ENCODE peak calls at places on chromosomes 1 and 21, in six cellular contexts. X is esophagus squamous epithelium, A is IMR-90, J is heart left ventricle, T is body of pancreas, O is HCT116. B is an unnamed sample.

GRCh38 chr1:1876335-1876935 is 14.5 kb downstream of the GNB1 start:
- DNase-seq in X (no peak), A (peak; percentile 32), J (no peak), T (no peak), O (no peak), B (no peak)

GRCh38 chr1:81894867-81895266 is 94.1 kb downstream of the ADGRL2 start:
- DNase-seq in X (no peak), A (no peak), J (no peak), T (no peak), O (no peak), B (no peak)

GRCh38 chr1:1899967-1900327 is 9.1 kb upstream of the GNB1 start:
- DNase-seq in X (no peak), A (no peak), J (no peak), T (no peak), O (no peak), B (no peak)

GRCh38 chr1:54798769-54799641 is 2.1 kb downstream of the TTC22 start:
- DNase-seq in X (no peak), A (peak; percentile 36), J (no peak), T (no peak), O (no peak), B (peak; percentile 77)

GRCh38 chr1:151820940-151821339 is 10.7 kb downstream of the RORC start:
- DNase-seq in X (no peak), A (no peak), J (no peak), T (peak; percentile 68), O (no peak), B (no peak)

GRCh38 chr1:33153650-33154049 is 28.2 kb downstream of the TRIM62 start:
- DNase-seq in X (no peak), A (peak; percentile 28), J (no peak), T (no peak), O (no peak), B (no peak)

GRCh38 chr1:1752190-1752589 is 26.1 kb downstream of the NADK start:
- DNase-seq in X (no peak), A (no peak), J (no peak), T (no peak), O (no peak), B (no peak)

GRCh38 chr21:36321325-36322082 is 1.5 kb downstream of the MORC3 start:
- DNase-seq in X (no peak), A (peak; percentile 35), J (no peak), T (no peak), O (no peak), B (no peak)

GRCh38 chr21:26782349-26782748 is 62.9 kb downstream of the ADAMTS1 start:
- DNase-seq in X (no peak), A (no peak), J (no peak), T (no peak), O (no peak), B (no peak)

GRCh38 chr1:98468111-98468717 is 193.3 kb upstream of the SNX7 start:
- DNase-seq in X (no peak), A (peak; percentile 81), J (no peak), T (no peak), O (peak; percentile 44), B (no peak)

GRCh38 chr1:78210167-78210566 is 164.4 kb downstream of the GIPC2 start:
- DNase-seq in X (no peak), A (peak; percentile 65), J (no peak), T (no peak), O (no peak), B (no peak)

GRCh38 chr21:46157987-46158451 is 2.6 kb upstream of the FTCD start:
- DNase-seq in X (no peak), A (no peak), J (peak; percentile 4), T (no peak), O (no peak), B (peak; percentile 4)

GRCh38 chr21:41234574-41234973 is 66.6 kb downstream of the BACE2 start:
- DNase-seq in X (no peak), A (no peak), J (no peak), T (no peak), O (no peak), B (no peak)

GRCh38 chr1:67700692-67701410 is 15.8 kb downstream of the GADD45A start:
- DNase-seq in X (no peak), A (peak; percentile 73), J (peak; percentile 24), T (no peak), O (peak; percentile 93), B (no peak)

GRCh38 chr1:205375816-205376545 is 19.3 kb upstream of the KLHDC8A start:
- DNase-seq in X (no peak), A (peak; percentile 68), J (no peak), T (no peak), O (peak; percentile 16), B (peak; percentile 34)

GRCh38 chr1:77350012-77350411 is 68.2 kb downstream of the AK5 start:
- DNase-seq in X (no peak), A (no peak), J (no peak), T (no peak), O (no peak), B (no peak)

GRCh38 chr21:38468989-38469388 is 29.3 kb downstream of the ERG start:
- DNase-seq in X (no peak), A (no peak), J (no peak), T (no peak), O (no peak), B (no peak)

GRCh38 chr1:20051218-20051829 is 18.7 kb upstream of the PLA2G5 start:
- DNase-seq in X (no peak), A (no peak), J (no peak), T (no peak), O (no peak), B (no peak)

GRCh38 chr21:31273278-31273677 is 70.8 kb downstream of the TIAM1 start:
- DNase-seq in X (no peak), A (no peak), J (no peak), T (no peak), O (no peak), B (no peak)

GRCh38 chr1:119047040-119047438 is 58.9 kb upstream of the TBX15 start:
- DNase-seq in X (no peak), A (peak; percentile 35), J (no peak), T (no peak), O (no peak), B (no peak)

GRCh38 chr1:223776826-223777454 is 64.6 kb downstream of the CAPN2 start:
- DNase-seq in X (no peak), A (no peak), J (no peak), T (no peak), O (no peak), B (no peak)

GRCh38 chr1:223783676-223784075 is 62.1 kb downstream of the TP53BP2 start:
- DNase-seq in X (no peak), A (no peak), J (no peak), T (no peak), O (no peak), B (no peak)

GRCh38 chr1:223780318-223780717 is 65.4 kb downstream of the TP53BP2 start:
- DNase-seq in X (no peak), A (no peak), J (no peak), T (no peak), O (no peak), B (no peak)

GRCh38 chr1:223784541-223784940 is 61.2 kb downstream of the TP53BP2 start:
- DNase-seq in X (no peak), A (no peak), J (no peak), T (no peak), O (no peak), B (no peak)

DNA sequence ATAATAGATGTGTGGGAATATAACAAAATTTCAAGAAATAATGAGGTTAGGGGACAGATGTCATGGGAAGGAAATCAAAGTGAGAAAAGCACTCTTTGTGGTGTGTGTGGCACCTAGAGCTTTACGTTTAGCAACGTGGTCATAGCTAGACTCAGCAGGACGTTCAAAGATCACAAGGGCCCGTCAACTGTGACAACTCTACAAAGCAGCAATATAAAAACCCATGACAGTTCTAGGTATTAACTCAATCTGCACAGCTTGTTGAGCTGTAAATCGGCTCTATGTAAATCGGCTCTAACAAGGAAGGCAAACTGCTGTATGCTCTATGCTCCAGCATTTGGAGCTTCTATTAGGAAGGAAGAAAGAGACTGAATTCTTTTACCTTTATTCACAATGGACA is 64.8 kb downstream of the TP53BP2 start:
- DNase-seq in X (no peak), A (no peak), J (no peak), T (no peak), O (no peak), B (no peak)
- H3K27ac ChIP-seq in X (no peak overlapping the region), A (no peak overlapping the region), J (no peak overlapping the region), T (no peak overlapping the region), O (no peak overlapping the region), B (no peak overlapping the region)

GRCh38 chr1:62784509-62785365 is 805 bp downstream of the ATG4C start:
- DNase-seq in X (no peak), A (peak; percentile 19), J (no peak), T (no peak), O (no peak), B (no peak)

GRCh38 chr1:62782197-62782886 is 1.6 kb upstream of the ATG4C start:
- DNase-seq in X (no peak), A (peak; percentile 66), J (no peak), T (no peak), O (no peak), B (no peak)

GRCh38 chr1:62778208-62778607 is 5.7 kb upstream of the ATG4C start:
- DNase-seq in X (no peak), A (no peak), J (no peak), T (no peak), O (no peak), B (no peak)

DNA sequence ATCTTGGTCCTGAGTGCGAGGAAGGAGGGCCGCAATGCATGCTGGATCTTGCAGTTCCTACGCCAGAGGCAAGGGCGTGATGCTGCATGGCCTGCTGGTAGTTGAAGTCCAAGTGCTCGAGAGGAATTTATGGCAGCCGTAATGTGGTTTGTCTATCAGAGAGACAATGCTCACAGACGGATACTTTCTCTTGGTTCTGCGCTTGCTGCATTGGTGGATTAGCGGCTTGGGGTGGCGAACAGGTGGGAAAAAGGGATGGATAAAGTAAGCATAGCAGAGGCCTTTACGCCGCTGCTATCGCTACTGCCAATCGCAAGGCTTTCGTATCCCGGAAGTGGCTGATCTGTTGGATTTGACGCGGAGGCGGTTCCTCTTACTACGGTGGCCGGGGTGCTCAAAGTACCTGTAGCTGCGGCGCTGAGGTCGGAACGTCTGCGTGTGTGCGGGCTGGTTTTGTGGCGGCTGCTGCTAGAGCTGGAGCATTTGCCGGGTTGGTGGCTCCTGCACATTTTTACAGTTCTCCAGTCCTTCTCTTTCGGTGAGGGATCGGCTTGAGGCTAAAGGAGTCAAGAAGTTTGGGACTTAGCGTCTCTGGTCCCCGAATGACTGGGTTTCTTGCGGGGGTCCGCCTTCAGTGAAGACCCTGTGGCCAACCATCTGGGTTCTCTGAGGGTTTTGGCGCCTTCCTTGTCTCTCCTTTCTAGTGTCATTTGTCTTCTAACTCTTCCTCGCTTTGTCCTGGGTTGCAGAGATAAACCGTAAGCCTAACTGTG is at the start of gene ATG4C:
- DNase-seq in X (peak; percentile 89), A (peak; percentile 97), J (peak; percentile 96), T (peak; percentile 95), O (peak; percentile 96), B (peak; percentile 96)
- TF ChIP-seq POLR2A in X (no peak), A (no peak), J (peak; percentile 69), T (peak; percentile 58), O (peak; percentile 89), B (peak; percentile 73)

DNA sequence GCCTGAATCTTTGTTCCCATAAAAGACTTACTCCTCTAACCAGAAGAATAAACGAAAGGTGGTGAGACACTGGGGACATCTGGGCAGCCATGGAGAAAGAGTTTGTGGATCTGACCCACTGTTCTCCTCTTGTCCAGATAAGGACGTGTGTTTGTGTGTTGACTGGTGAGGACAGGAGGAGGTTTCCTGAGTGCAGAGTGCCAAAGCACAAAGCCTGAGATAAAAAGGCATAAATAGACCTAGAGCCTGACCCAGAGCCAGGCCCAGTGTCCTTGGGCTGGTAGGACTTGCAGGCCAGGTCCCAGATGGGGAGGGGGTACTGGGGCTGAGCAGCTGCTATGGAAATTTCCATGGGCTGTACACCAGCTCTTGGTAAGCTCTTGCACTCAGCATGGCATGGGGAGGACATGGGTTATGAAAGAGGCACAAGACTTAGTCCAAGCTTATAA is 19.6 kb upstream of the COQ8A start:
- DNase-seq in X (no peak), A (no peak), J (peak; percentile 79), T (peak; percentile 86), O (no peak), B (no peak)
- H3K27ac ChIP-seq in X (no peak overlapping the region), A (no peak overlapping the region), J (peak overlapping the region; percentile 87), T (peak overlapping the region; percentile 81), O (no peak overlapping the region), B (no peak overlapping the region)

GRCh38 chr1:41053324-41053723 is 31.8 kb upstream of the SLFNL1 start:
- DNase-seq in X (no peak), A (no peak), J (no peak), T (no peak), O (no peak), B (no peak)
- TF ChIP-seq POLR2A in X (no peak), A (no peak), J (no peak), T (no peak), O (no peak), B (no peak)

B was measured in transverse colon.